ENCODE peak calls at places on chromosomes 6 and 20, in five cellular contexts. N is RWPE1; L is type B pancreatic cell; M is activated T-helper 1 cell treated with anti-CD3 and anti-CD28 coated beads, Interleukin-2, amount 50 U/mL, for 16 hours; S is AG08396. U is an unnamed sample.

GRCh38 chr6:142771162-142771561 is 173.8 kb downstream of the HIVEP2 start:
- DNase-seq in N (no peak), L (no peak), M (no peak), S (no peak), U (no peak)

GRCh38 chr20:32526125-32526524 is 59.0 kb downstream of the NOL4L start:
- DNase-seq in N (no peak), L (no peak), M (no peak), S (no peak), U (no peak)

GRCh38 chr6:43964659-43965570 is 162.3 kb downstream of the MRPL14 start:
- DNase-seq in N (no peak), L (peak; percentile 58), M (no peak), S (no peak), U (no peak)

GRCh38 chr6:69423785-69424184 is 373.0 kb downstream of the LMBRD1 start:
- DNase-seq in N (no peak), L (no peak), M (no peak), S (no peak), U (no peak)

GRCh38 chr6:5950448-5950847 is 56.3 kb downstream of the NRN1 start:
- DNase-seq in N (no peak), L (no peak), M (no peak), S (no peak), U (no peak)

GRCh38 chr6:28634758-28635546 is 109.3 kb downstream of the GPX5 start:
- DNase-seq in N (peak; percentile 15), L (no peak), M (no peak), S (peak; percentile 62), U (no peak)

GRCh38 chr20:12053348-12053747 is 135.7 kb downstream of the BTBD3 start:
- DNase-seq in N (peak; percentile 57), L (no peak), M (no peak), S (peak; percentile 35), U (no peak)

GRCh38 chr20:55693646-55694045 is 311.7 kb downstream of the CBLN4 start:
- DNase-seq in N (no peak), L (no peak), M (no peak), S (no peak), U (no peak)

GRCh38 chr6:117555882-117556498 is 46.3 kb downstream of the GOPC start:
- DNase-seq in N (no peak), L (no peak), M (peak; percentile 36), S (no peak), U (no peak)

GRCh38 chr6:437042-437402 is 45.5 kb downstream of the IRF4 start:
- DNase-seq in N (no peak), L (no peak), M (no peak), S (peak; percentile 66), U (no peak)

GRCh38 chr20:10478205-10478604 is 43.1 kb downstream of the SLX4IP start:
- DNase-seq in N (no peak), L (no peak), M (no peak), S (no peak), U (no peak)

GRCh38 chr6:135270676-135271536 is 89.8 kb downstream of the MYB start:
- DNase-seq in N (peak; percentile 45), L (no peak), M (no peak), S (no peak), U (no peak)

GRCh38 chr20:10565191-10565921 is 108.4 kb downstream of the JAG1 start:
- DNase-seq in N (no peak), L (no peak), M (no peak), S (peak; percentile 16), U (no peak)

GRCh38 chr6:12818324-12818723 is 101.8 kb downstream of the PHACTR1 start:
- DNase-seq in N (no peak), L (no peak), M (no peak), S (no peak), U (no peak)

GRCh38 chr6:21594427-21595264 is 1.1 kb downstream of the SOX4 start:
- DNase-seq in N (peak; percentile 40), L (peak; percentile 73), M (no peak), S (peak; percentile 71), U (peak; percentile 3)

GRCh38 chr6:169868458-169868857 is 117.0 kb downstream of the ERMARD start:
- DNase-seq in N (no peak), L (peak; percentile 57), M (peak; percentile 17), S (no peak), U (peak; percentile 31)

GRCh38 chr20:12395404-12396159 is 477.9 kb downstream of the BTBD3 start:
- DNase-seq in N (no peak), L (no peak), M (no peak), S (no peak), U (no peak)

GRCh38 chr6:108983151-108983550 is 111.5 kb downstream of the SESN1 start:
- DNase-seq in N (no peak), L (no peak), M (no peak), S (no peak), U (no peak)

GRCh38 chr6:108133594-108134179 is 32.1 kb upstream of the NR2E1 start:
- DNase-seq in N (peak; percentile 83), L (peak; percentile 85), M (no peak), S (peak; percentile 89), U (no peak)

GRCh38 chr6:20589266-20589665 is 55.0 kb downstream of the CDKAL1 start:
- DNase-seq in N (no peak), L (no peak), M (no peak), S (no peak), U (no peak)

GRCh38 chr6:132399376-132400074 is 1.8 kb downstream of the MOXD1 start:
- DNase-seq in N (no peak), L (no peak), M (no peak), S (peak; percentile 28), U (no peak)

GRCh38 chr20:47638851-47639250 is 137.2 kb downstream of the NCOA3 start:
- DNase-seq in N (no peak), L (no peak), M (no peak), S (no peak), U (no peak)

GRCh38 chr6:41626917-41627316 is 11.4 kb upstream of the MDFI start:
- DNase-seq in N (peak; percentile 83), L (no peak), M (no peak), S (no peak), U (no peak)